ENCODE peak calls at places on chromosomes 7 and 10, in five cellular contexts. One of them, this sample, is unnamed.

GRCh38 chr10:131874991-131875451 is 25.8 kb upstream of the PPP2R2D start:
- DNase-seq in foreskin fibroblast: peak; percentile 59
- DNase-seq in mucosa of descending colon: peak; percentile 66
- DNase-seq in Panc1: peak; percentile 50
- DNase-seq in GM13977: peak; percentile 87
- DNase-seq in this sample: peak; percentile 90

GRCh38 chr7:83130623-83131545 is 31.8 kb downstream of the PCLO start:
- DNase-seq in mucosa of descending colon: no peak
- DNase-seq in Panc1: no peak
- DNase-seq in GM13977: no peak
- DNase-seq in foreskin fibroblast: no peak
- DNase-seq in this sample: no peak

GRCh38 chr10:51103818-51104217 is 29.5 kb downstream of the PRKG1 start:
- DNase-seq in mucosa of descending colon: no peak
- DNase-seq in foreskin fibroblast: peak; percentile 39
- DNase-seq in Panc1: no peak
- DNase-seq in GM13977: no peak
- DNase-seq in this sample: no peak

GRCh38 chr7:86600506-86601290 is 43.0 kb upstream of the GRM3 start:
- DNase-seq in foreskin fibroblast: no peak
- DNase-seq in Panc1: no peak
- DNase-seq in GM13977: no peak
- DNase-seq in mucosa of descending colon: no peak
- DNase-seq in this sample: no peak

GRCh38 chr10:3980139-3980538 is 195.1 kb upstream of the KLF6 start:
- DNase-seq in mucosa of descending colon: no peak
- DNase-seq in foreskin fibroblast: no peak
- DNase-seq in GM13977: no peak
- DNase-seq in Panc1: no peak
- DNase-seq in this sample: no peak

GRCh38 chr7:85600425-85600824 is 413.6 kb upstream of the SEMA3D start:
- DNase-seq in mucosa of descending colon: no peak
- DNase-seq in GM13977: no peak
- DNase-seq in Panc1: no peak
- DNase-seq in foreskin fibroblast: no peak
- DNase-seq in this sample: no peak

GRCh38 chr7:36545291-36545690 is 155.6 kb downstream of the ANLN start:
- DNase-seq in GM13977: no peak
- DNase-seq in foreskin fibroblast: no peak
- DNase-seq in mucosa of descending colon: no peak
- DNase-seq in Panc1: no peak
- DNase-seq in this sample: no peak

GRCh38 chr10:63829020-63829419 is 307.8 kb downstream of the REEP3 start:
- DNase-seq in Panc1: no peak
- DNase-seq in foreskin fibroblast: peak; percentile 1
- DNase-seq in GM13977: no peak
- DNase-seq in mucosa of descending colon: no peak
- DNase-seq in this sample: no peak

GRCh38 chr10:48659790-48660189 is 24.9 kb upstream of the WDFY4 start:
- DNase-seq in GM13977: no peak
- DNase-seq in mucosa of descending colon: no peak
- DNase-seq in Panc1: no peak
- DNase-seq in foreskin fibroblast: no peak
- DNase-seq in this sample: no peak

GRCh38 chr10:71852335-71852937 is 1.4 kb upstream of the PSAP start:
- DNase-seq in GM13977: no peak
- DNase-seq in Panc1: no peak
- DNase-seq in mucosa of descending colon: peak; percentile 43
- DNase-seq in foreskin fibroblast: no peak
- DNase-seq in this sample: no peak

GRCh38 chr10:102620138-102620591 is 24.1 kb upstream of the TRIM8 start:
- DNase-seq in foreskin fibroblast: no peak
- DNase-seq in GM13977: no peak
- DNase-seq in mucosa of descending colon: peak; percentile 64
- DNase-seq in Panc1: no peak
- DNase-seq in this sample: no peak

GRCh38 chr7:21941570-21942224 is 4.0 kb downstream of the CDCA7L start:
- DNase-seq in foreskin fibroblast: no peak
- DNase-seq in mucosa of descending colon: peak; percentile 5
- DNase-seq in Panc1: no peak
- DNase-seq in GM13977: peak; percentile 43
- DNase-seq in this sample: no peak

GRCh38 chr7:3979956-3980643 is 679.0 kb downstream of the SDK1 start:
- DNase-seq in foreskin fibroblast: no peak
- DNase-seq in mucosa of descending colon: no peak
- DNase-seq in GM13977: no peak
- DNase-seq in Panc1: no peak
- DNase-seq in this sample: no peak

GRCh38 chr7:51950811-51951210 is 634.2 kb upstream of the COBL start:
- DNase-seq in mucosa of descending colon: no peak
- DNase-seq in Panc1: no peak
- DNase-seq in foreskin fibroblast: no peak
- DNase-seq in GM13977: no peak
- DNase-seq in this sample: no peak

GRCh38 chr10:87605656-87606308 is 53.9 kb upstream of the PAPSS2 start:
- DNase-seq in foreskin fibroblast: no peak
- DNase-seq in GM13977: no peak
- DNase-seq in Panc1: no peak
- DNase-seq in mucosa of descending colon: no peak
- DNase-seq in this sample: no peak

GRCh38 chr7:18345641-18346234 is 149.8 kb upstream of the HDAC9 start:
- DNase-seq in mucosa of descending colon: peak; percentile 68
- DNase-seq in foreskin fibroblast: no peak
- DNase-seq in GM13977: no peak
- DNase-seq in Panc1: peak; percentile 43
- DNase-seq in this sample: peak; percentile 53

GRCh38 chr7:100895956-100896742 is 461 bp upstream of the ACHE start:
- DNase-seq in GM13977: peak; percentile 73
- DNase-seq in foreskin fibroblast: no peak
- DNase-seq in mucosa of descending colon: peak; percentile 58
- DNase-seq in Panc1: no peak
- DNase-seq in this sample: peak; percentile 57

GRCh38 chr10:24790599-24790998 is 66.9 kb upstream of the ARHGAP21 start:
- DNase-seq in foreskin fibroblast: no peak
- DNase-seq in GM13977: no peak
- DNase-seq in Panc1: no peak
- DNase-seq in mucosa of descending colon: no peak
- DNase-seq in this sample: no peak

GRCh38 chr7:128863433-128863989 is 855 bp downstream of the ATP6V1F start:
- DNase-seq in Panc1: no peak
- DNase-seq in mucosa of descending colon: peak; percentile 57
- DNase-seq in GM13977: peak; percentile 75
- DNase-seq in foreskin fibroblast: peak; percentile 58
- DNase-seq in this sample: peak; percentile 58

GRCh38 chr10:96718304-96718990 is 1.9 kb downstream of the PIK3AP1 start:
- DNase-seq in Panc1: no peak
- DNase-seq in mucosa of descending colon: peak; percentile 12
- DNase-seq in foreskin fibroblast: no peak
- DNase-seq in GM13977: no peak
- DNase-seq in this sample: no peak

GRCh38 chr7:23235688-23236280 is 10.8 kb upstream of the GPNMB start:
- DNase-seq in mucosa of descending colon: no peak
- DNase-seq in GM13977: no peak
- DNase-seq in foreskin fibroblast: no peak
- DNase-seq in Panc1: no peak
- DNase-seq in this sample: no peak

GRCh38 chr7:139860090-139860773 is 31.2 kb downstream of the TBXAS1 start:
- DNase-seq in foreskin fibroblast: no peak
- DNase-seq in GM13977: no peak
- DNase-seq in mucosa of descending colon: no peak
- DNase-seq in Panc1: no peak
- DNase-seq in this sample: no peak

GRCh38 chr10:58189269-58189668 is 78.4 kb downstream of the IPMK start:
- DNase-seq in Panc1: no peak
- DNase-seq in foreskin fibroblast: peak; percentile 44
- DNase-seq in mucosa of descending colon: no peak
- DNase-seq in GM13977: no peak
- DNase-seq in this sample: peak; percentile 10

GRCh38 chr7:19944363-19945120 is 171.1 kb upstream of the TMEM196 start:
- DNase-seq in foreskin fibroblast: no peak
- DNase-seq in mucosa of descending colon: no peak
- DNase-seq in GM13977: no peak
- DNase-seq in Panc1: no peak
- DNase-seq in this sample: no peak

GRCh38 chr10:31949266-31949665 is 20.6 kb upstream of the ARHGAP12 start:
- DNase-seq in foreskin fibroblast: no peak
- DNase-seq in GM13977: no peak
- DNase-seq in Panc1: no peak
- DNase-seq in mucosa of descending colon: no peak
- DNase-seq in this sample: no peak

GRCh38 chr10:31948021-31948420 is 19.4 kb upstream of the ARHGAP12 start:
- DNase-seq in mucosa of descending colon: no peak
- DNase-seq in Panc1: no peak
- DNase-seq in GM13977: no peak
- DNase-seq in foreskin fibroblast: no peak
- DNase-seq in this sample: no peak

GRCh38 chr10:31945392-31945791 is 16.8 kb upstream of the ARHGAP12 start:
- DNase-seq in Panc1: no peak
- DNase-seq in foreskin fibroblast: no peak
- DNase-seq in mucosa of descending colon: no peak
- DNase-seq in GM13977: no peak
- DNase-seq in this sample: no peak

GRCh38 chr10:31944071-31944433 is 15.4 kb upstream of the ARHGAP12 start:
- DNase-seq in foreskin fibroblast: no peak
- DNase-seq in GM13977: no peak
- DNase-seq in mucosa of descending colon: no peak
- DNase-seq in Panc1: no peak
- DNase-seq in this sample: no peak

DNA sequence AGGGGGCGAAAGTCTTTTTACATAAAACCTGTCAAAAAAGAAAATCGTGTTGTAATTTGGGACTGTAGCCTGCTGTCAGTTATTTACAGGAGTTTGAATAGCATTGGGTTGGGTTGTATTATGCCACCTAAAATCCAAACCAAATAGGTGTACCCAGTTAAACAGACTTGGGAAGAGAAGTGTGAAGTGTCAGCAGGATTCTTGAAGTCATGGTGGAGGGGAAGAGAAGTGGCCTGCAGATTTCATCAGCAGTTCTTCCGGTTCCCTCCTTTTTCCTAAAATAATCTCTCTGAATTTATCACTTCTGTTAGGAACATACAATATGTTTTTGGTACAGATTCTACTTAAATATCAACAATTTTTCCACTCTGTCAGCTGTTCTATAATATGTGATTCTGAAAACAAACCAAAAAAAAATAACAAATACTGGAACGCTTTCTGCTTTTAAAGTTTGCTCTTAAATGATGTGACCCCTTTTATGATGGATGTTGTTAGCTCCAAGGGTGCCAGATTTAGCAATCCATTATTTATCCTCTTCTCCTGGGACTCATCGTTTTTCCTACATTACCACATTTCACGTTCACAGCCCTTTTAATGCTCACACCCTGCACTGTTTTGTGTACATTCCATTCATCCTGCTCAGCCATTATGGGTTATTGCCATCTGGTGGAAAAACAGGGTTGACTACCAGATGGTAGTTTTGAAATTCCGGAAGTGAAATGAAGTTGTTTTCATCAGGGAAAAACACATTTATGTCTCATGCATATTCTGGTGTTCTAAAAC is 18.7 kb upstream of the ARHGAP12 start:
- DNase-seq in Panc1: no peak
- DNase-seq in foreskin fibroblast: peak; percentile 88
- DNase-seq in mucosa of descending colon: peak; percentile 53
- DNase-seq in GM13977: no peak
- DNase-seq in this sample: no peak
- TF ChIP-seq CTCF in Panc1: peak; percentile 63
- TF ChIP-seq CTCF in foreskin fibroblast: no peak
- TF ChIP-seq CTCF in mucosa of descending colon: no peak
- TF ChIP-seq CTCF in GM13977: no peak
- TF ChIP-seq CTCF in this sample: no peak

GRCh38 chr10:100518761-100519241 is 860 bp downstream of the SEC31B start:
- DNase-seq in Panc1: peak; percentile 48
- DNase-seq in foreskin fibroblast: peak; percentile 65
- DNase-seq in mucosa of descending colon: peak; percentile 93
- DNase-seq in GM13977: peak; percentile 60
- DNase-seq in this sample: peak; percentile 79

GRCh38 chr10:100515612-100516011 is 4.0 kb downstream of the SEC31B start:
- DNase-seq in mucosa of descending colon: no peak
- DNase-seq in GM13977: no peak
- DNase-seq in Panc1: no peak
- DNase-seq in foreskin fibroblast: no peak
- DNase-seq in this sample: no peak

GRCh38 chr10:100520811-100521210 is 1.1 kb upstream of the SEC31B start:
- DNase-seq in foreskin fibroblast: peak; percentile 55
- DNase-seq in GM13977: no peak
- DNase-seq in mucosa of descending colon: no peak
- DNase-seq in Panc1: no peak
- DNase-seq in this sample: no peak

GRCh38 chr10:100519321-100520051 is at the start of gene SEC31B:
- DNase-seq in foreskin fibroblast: no peak
- DNase-seq in mucosa of descending colon: no peak
- DNase-seq in Panc1: no peak
- DNase-seq in GM13977: no peak
- DNase-seq in this sample: peak; percentile 78

GRCh38 chr10:100516847-100517246 is 2.8 kb downstream of the SEC31B start:
- DNase-seq in GM13977: no peak
- DNase-seq in Panc1: no peak
- DNase-seq in foreskin fibroblast: no peak
- DNase-seq in mucosa of descending colon: no peak
- DNase-seq in this sample: peak; percentile 10
- TF ChIP-seq CTCF in GM13977: no peak
- TF ChIP-seq CTCF in Panc1: peak; percentile 38
- TF ChIP-seq CTCF in foreskin fibroblast: no peak
- TF ChIP-seq CTCF in mucosa of descending colon: no peak
- TF ChIP-seq CTCF in this sample: peak; percentile 14

DNA sequence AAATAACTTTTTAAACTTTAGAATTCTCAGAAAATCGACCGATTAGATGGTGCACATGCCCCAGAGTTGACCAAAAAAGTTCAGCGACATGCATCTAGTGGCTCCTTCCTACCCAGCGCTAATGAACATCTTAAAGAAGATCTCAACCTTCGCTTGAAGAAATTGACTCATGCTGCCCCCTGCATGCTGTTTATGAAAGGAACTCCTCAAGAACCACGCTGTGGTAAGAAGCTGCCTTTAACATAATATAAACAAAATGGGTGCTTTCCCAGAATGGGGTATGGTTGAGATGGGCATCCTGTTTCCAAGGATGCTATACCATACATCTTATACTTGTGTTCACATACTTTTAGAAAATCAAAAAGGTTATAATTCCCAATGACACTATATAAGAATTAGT is 24.6 kb downstream of the GLRX3 start:
- DNase-seq in Panc1: no peak
- DNase-seq in mucosa of descending colon: no peak
- DNase-seq in GM13977: no peak
- DNase-seq in foreskin fibroblast: no peak
- DNase-seq in this sample: no peak
- TF ChIP-seq CTCF in Panc1: peak; percentile 31
- TF ChIP-seq CTCF in mucosa of descending colon: no peak
- TF ChIP-seq CTCF in GM13977: peak; percentile 43
- TF ChIP-seq CTCF in foreskin fibroblast: no peak
- TF ChIP-seq CTCF in this sample: no peak

DNA sequence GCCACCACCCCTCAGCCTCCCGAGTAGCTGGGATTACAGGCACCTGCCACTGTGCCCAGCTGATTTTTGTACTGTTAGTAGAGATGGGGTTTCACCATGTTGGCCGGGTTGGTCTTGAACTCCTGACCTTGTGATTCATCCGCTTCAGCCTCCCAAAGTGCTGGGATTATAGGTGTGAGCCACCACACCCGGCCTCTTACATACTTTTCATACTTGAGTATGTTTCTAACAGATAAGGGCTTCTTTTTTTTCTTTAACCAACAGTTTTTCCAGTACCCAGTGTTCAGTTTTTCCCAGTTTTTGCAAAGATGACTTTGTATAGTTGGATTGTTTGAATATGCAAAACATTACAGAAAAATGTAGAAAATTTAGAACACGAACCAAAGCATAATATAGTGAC is 7.7 kb downstream of the EIF4H start:
- DNase-seq in Panc1: no peak
- DNase-seq in mucosa of descending colon: no peak
- DNase-seq in foreskin fibroblast: no peak
- DNase-seq in GM13977: no peak
- DNase-seq in this sample: no peak
- TF ChIP-seq CTCF in Panc1: no peak
- TF ChIP-seq CTCF in mucosa of descending colon: no peak
- TF ChIP-seq CTCF in foreskin fibroblast: no peak
- TF ChIP-seq CTCF in GM13977: no peak
- TF ChIP-seq CTCF in this sample: no peak